ENCODE peak calls at places on chromosomes 12 and 14, in five cellular contexts. One of them, this sample, is unnamed.

GRCh38 chr12:128801879-128802391 is 21.8 kb downstream of the SLC15A4 start:
- DNase-seq in WTC11: no peak
- DNase-seq in stimulated activated CD4-positive, alpha-beta T cell treated with anti-CD3 and anti-CD28 coated beads, Interleukin-4, amount 100 ng/mL, for 48 hours: no peak
- DNase-seq in GM12864: no peak
- DNase-seq in ureter: no peak
- DNase-seq in this sample: no peak

GRCh38 chr14:100552524-100553125 is 34.6 kb downstream of the BEGAIN start:
- DNase-seq in WTC11: no peak
- DNase-seq in stimulated activated CD4-positive, alpha-beta T cell treated with anti-CD3 and anti-CD28 coated beads, Interleukin-4, amount 100 ng/mL, for 48 hours: no peak
- DNase-seq in GM12864: no peak
- DNase-seq in ureter: no peak
- DNase-seq in this sample: no peak

GRCh38 chr12:57623811-57624390 is 9.1 kb downstream of the B4GALNT1 start:
- DNase-seq in WTC11: no peak
- DNase-seq in stimulated activated CD4-positive, alpha-beta T cell treated with anti-CD3 and anti-CD28 coated beads, Interleukin-4, amount 100 ng/mL, for 48 hours: no peak
- DNase-seq in GM12864: no peak
- DNase-seq in ureter: no peak
- DNase-seq in this sample: peak; percentile 22

GRCh38 chr14:67577909-67578749 is 21.9 kb downstream of the PIGH start:
- DNase-seq in WTC11: no peak
- DNase-seq in stimulated activated CD4-positive, alpha-beta T cell treated with anti-CD3 and anti-CD28 coated beads, Interleukin-4, amount 100 ng/mL, for 48 hours: no peak
- DNase-seq in GM12864: no peak
- DNase-seq in ureter: no peak
- DNase-seq in this sample: no peak

GRCh38 chr14:71286126-71286525 is 378.9 kb downstream of the PCNX1 start:
- DNase-seq in WTC11: no peak
- DNase-seq in stimulated activated CD4-positive, alpha-beta T cell treated with anti-CD3 and anti-CD28 coated beads, Interleukin-4, amount 100 ng/mL, for 48 hours: no peak
- DNase-seq in GM12864: no peak
- DNase-seq in ureter: peak; percentile 45
- DNase-seq in this sample: no peak

GRCh38 chr12:104609083-104609844 is 152.5 kb downstream of the CHST11 start:
- DNase-seq in WTC11: no peak
- DNase-seq in stimulated activated CD4-positive, alpha-beta T cell treated with anti-CD3 and anti-CD28 coated beads, Interleukin-4, amount 100 ng/mL, for 48 hours: no peak
- DNase-seq in GM12864: no peak
- DNase-seq in ureter: no peak
- DNase-seq in this sample: no peak

GRCh38 chr14:100289916-100290606 is 16.2 kb downstream of the SLC25A29 start:
- DNase-seq in WTC11: peak; percentile 22
- DNase-seq in stimulated activated CD4-positive, alpha-beta T cell treated with anti-CD3 and anti-CD28 coated beads, Interleukin-4, amount 100 ng/mL, for 48 hours: no peak
- DNase-seq in GM12864: no peak
- DNase-seq in ureter: no peak
- DNase-seq in this sample: peak; percentile 55

GRCh38 chr12:109808876-109809646 is 24.1 kb downstream of the TRPV4 start:
- DNase-seq in WTC11: no peak
- DNase-seq in stimulated activated CD4-positive, alpha-beta T cell treated with anti-CD3 and anti-CD28 coated beads, Interleukin-4, amount 100 ng/mL, for 48 hours: no peak
- DNase-seq in GM12864: no peak
- DNase-seq in ureter: no peak
- DNase-seq in this sample: no peak

GRCh38 chr12:67651380-67651695 is 2.8 kb downstream of the DYRK2 start:
- DNase-seq in WTC11: no peak
- DNase-seq in stimulated activated CD4-positive, alpha-beta T cell treated with anti-CD3 and anti-CD28 coated beads, Interleukin-4, amount 100 ng/mL, for 48 hours: no peak
- DNase-seq in GM12864: no peak
- DNase-seq in ureter: no peak
- DNase-seq in this sample: no peak

GRCh38 chr12:104219361-104219892 is 3.8 kb downstream of the TXNRD1 start:
- DNase-seq in WTC11: no peak
- DNase-seq in stimulated activated CD4-positive, alpha-beta T cell treated with anti-CD3 and anti-CD28 coated beads, Interleukin-4, amount 100 ng/mL, for 48 hours: no peak
- DNase-seq in GM12864: no peak
- DNase-seq in ureter: no peak
- DNase-seq in this sample: no peak

GRCh38 chr12:104357431-104357952 is 54.0 kb downstream of the EID3 start:
- DNase-seq in WTC11: no peak
- DNase-seq in stimulated activated CD4-positive, alpha-beta T cell treated with anti-CD3 and anti-CD28 coated beads, Interleukin-4, amount 100 ng/mL, for 48 hours: no peak
- DNase-seq in GM12864: no peak
- DNase-seq in ureter: no peak
- DNase-seq in this sample: no peak

GRCh38 chr12:130936566-130936965 is 17.1 kb upstream of the ADGRD1 start:
- DNase-seq in WTC11: no peak
- DNase-seq in stimulated activated CD4-positive, alpha-beta T cell treated with anti-CD3 and anti-CD28 coated beads, Interleukin-4, amount 100 ng/mL, for 48 hours: no peak
- DNase-seq in GM12864: no peak
- DNase-seq in ureter: no peak
- DNase-seq in this sample: no peak

GRCh38 chr12:111798182-111798581 is 31.4 kb downstream of the ALDH2 start:
- DNase-seq in WTC11: no peak
- DNase-seq in stimulated activated CD4-positive, alpha-beta T cell treated with anti-CD3 and anti-CD28 coated beads, Interleukin-4, amount 100 ng/mL, for 48 hours: no peak
- DNase-seq in GM12864: no peak
- DNase-seq in ureter: no peak
- DNase-seq in this sample: no peak

This sample was measured in coronary artery.